ENCODE peak calls at places on chromosomes 2 and 18, in six cellular contexts. J is prostate gland; K is stomach; S is heart left ventricle; Y is kidney epithelial cell; G is CD8-positive, alpha-beta T cell. E is an unnamed sample.

GRCh38 chr2:99878951-99879350 is 263.4 kb downstream of the AFF3 start:
- DNase-seq in S (no peak), J (no peak), G (no peak), K (no peak), Y (no peak), E (no peak)

GRCh38 chr2:182132605-182133004 is 147.0 kb downstream of the PPP1R1C start:
- DNase-seq in J (no peak), Y (no peak), G (no peak), S (no peak), K (no peak), E (no peak)

GRCh38 chr2:240391111-240392051 is 44.1 kb upstream of the GPC1 start:
- DNase-seq in Y (no peak), S (peak; percentile 14), J (no peak), G (no peak), K (no peak), E (no peak)

GRCh38 chr2:46184794-46185583 is 112.2 kb upstream of the EPAS1 start:
- DNase-seq in J (no peak), K (no peak), Y (no peak), G (no peak), S (no peak), E (no peak)

GRCh38 chr2:74032909-74033261 is 48.2 kb downstream of the TET3 start:
- DNase-seq in S (no peak), Y (no peak), K (no peak), G (no peak), J (no peak), E (no peak)

GRCh38 chr18:35267161-35267651 is 22.8 kb downstream of the ZSCAN30 start:
- DNase-seq in S (peak; percentile 87), G (peak; percentile 72), K (peak; percentile 80), J (peak; percentile 53), Y (no peak), E (no peak)

GRCh38 chr2:191580581-191580980 is 97.4 kb upstream of the NABP1 start:
- DNase-seq in G (no peak), Y (no peak), K (no peak), J (no peak), S (no peak), E (no peak)

GRCh38 chr2:32479224-32479623 is 122.4 kb downstream of the BIRC6 start:
- DNase-seq in G (no peak), Y (no peak), S (no peak), K (no peak), J (no peak), E (peak; percentile 6)

GRCh38 chr2:176151199-176152099 is at the start of gene HOXD4:
- DNase-seq in J (no peak), S (no peak), G (no peak), K (peak; percentile 20), Y (no peak), E (no peak)

GRCh38 chr2:110688594-110689091 is 10.8 kb upstream of the BUB1 start:
- DNase-seq in Y (no peak), G (no peak), S (no peak), J (no peak), K (no peak), E (peak; percentile 31)
- TF ChIP-seq CTCF in Y (no peak), G (no peak), S (no peak), J (no peak), K (no peak), E (no peak)

GRCh38 chr2:234751275-234751938 is 200.4 kb upstream of the SH3BP4 start:
- DNase-seq in S (no peak), G (no peak), Y (no peak), J (no peak), K (no peak), E (no peak)

GRCh38 chr2:234747833-234748559 is 203.8 kb upstream of the SH3BP4 start:
- DNase-seq in K (no peak), S (no peak), G (no peak), Y (no peak), J (no peak), E (no peak)

GRCh38 chr2:234754126-234754525 is 197.7 kb upstream of the SH3BP4 start:
- DNase-seq in S (no peak), J (no peak), Y (peak; percentile 76), G (no peak), K (no peak), E (peak; percentile 38)

GRCh38 chr2:234753701-234754100 is 198.1 kb upstream of the SH3BP4 start:
- DNase-seq in J (no peak), S (no peak), G (no peak), K (no peak), Y (no peak), E (no peak)
- H3K4me3 ChIP-seq in J (no peak overlapping the region), S (no peak overlapping the region), G (no peak overlapping the region), K (no peak overlapping the region), Y (no peak overlapping the region), E (no peak overlapping the region)

GRCh38 chr18:55275042-55275897 is 312.7 kb downstream of the TCF4 start:
- DNase-seq in G (no peak), K (no peak), J (no peak), Y (no peak), S (no peak), E (peak; percentile 13)
- TF ChIP-seq CTCF in G (no peak), K (peak; percentile 18), J (no peak), Y (peak; percentile 9), S (no peak), E (peak; percentile 47)

GRCh38 chr2:70946832-70947442 is 11.2 kb downstream of the ATP6V1B1 start:
- DNase-seq in K (peak; percentile 56), J (no peak), G (peak; percentile 49), Y (no peak), S (peak; percentile 37), E (no peak)
- H3K4me3 ChIP-seq in K (no peak overlapping the region), J (no peak overlapping the region), G (no peak overlapping the region), Y (no peak overlapping the region), S (no peak overlapping the region), E (no peak overlapping the region)

DNA sequence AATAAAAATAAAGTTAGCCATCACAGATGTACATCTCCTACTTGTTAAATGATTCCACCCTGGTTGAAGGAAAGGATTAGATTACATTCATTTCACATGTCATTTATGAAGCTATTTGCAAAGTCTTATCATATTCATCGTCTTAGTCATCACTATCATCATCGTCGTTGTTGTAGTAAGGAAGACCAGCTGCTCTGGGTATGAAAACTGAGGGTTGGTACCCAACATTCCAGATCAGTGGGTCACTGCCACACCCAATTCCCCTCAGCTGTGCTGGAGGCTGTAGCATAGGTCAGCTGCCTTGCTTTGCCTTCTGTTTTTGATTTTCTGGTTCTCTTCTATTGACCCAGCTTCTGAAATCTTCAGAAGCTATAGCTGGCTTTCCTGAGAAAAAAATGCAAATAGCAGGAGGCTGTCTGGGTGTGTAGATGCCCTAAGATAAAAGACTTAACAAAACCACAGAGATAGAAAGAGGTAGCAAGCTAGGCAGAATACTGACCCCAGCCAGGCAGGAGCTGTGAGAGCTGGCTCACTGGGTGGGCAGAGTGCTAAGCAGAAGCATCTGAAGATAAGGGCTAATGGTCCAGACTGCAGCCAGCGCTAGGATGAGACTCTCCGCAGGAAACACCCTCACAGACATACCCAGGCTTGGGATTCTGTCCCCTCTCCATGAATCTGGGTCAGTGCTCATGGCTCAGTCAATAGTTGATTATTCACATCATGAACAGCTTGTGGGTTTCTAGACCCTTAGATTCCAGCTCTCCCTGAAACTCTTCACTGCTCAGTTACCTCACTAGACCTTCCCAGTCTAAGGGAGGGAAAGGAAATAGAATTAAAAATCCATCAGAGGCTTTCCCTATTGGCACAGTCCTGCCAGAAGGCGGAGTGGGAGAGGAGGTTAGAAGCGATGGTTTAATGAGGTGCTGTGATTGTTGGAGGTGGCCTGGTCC is 21.2 kb upstream of the CCBE1 start:
- DNase-seq in Y (peak; percentile 67), G (no peak), S (no peak), K (no peak), J (no peak), E (no peak)
- TF ChIP-seq CTCF in Y (no peak), G (no peak), S (no peak), K (no peak), J (no peak), E (no peak)

E was measured in epithelial cell of proximal tubule.